ENCODE peak calls at places on chromosomes 2 and 18, in seven cellular contexts. Y is tibial artery, D is ovary, A is A549, R is psoas muscle, W is HepG2, T is body of pancreas. K is an unnamed sample.

GRCh38 chr2:186309901-186310300 is 176.2 kb upstream of the ZC3H15 start:
- DNase-seq in Y (no peak), D (no peak), A (no peak), R (no peak), W (no peak), T (peak), K (no peak)

GRCh38 chr2:132701810-132702209 is 31.8 kb upstream of the LYPD1 start:
- DNase-seq in Y (no peak), D (no peak), A (no peak), R (no peak), W (no peak), T (no peak), K (no peak)

GRCh38 chr2:225668606-225669266 is 269.2 kb downstream of the NYAP2 start:
- DNase-seq in Y (no peak), D (no peak), A (peak), R (no peak), W (peak), T (peak), K (peak)

GRCh38 chr18:63763831-63764600 is 11.2 kb upstream of the SERPINB7 start:
- DNase-seq in Y (no peak), D (no peak), A (no peak), R (no peak), W (no peak), T (no peak), K (no peak)

GRCh38 chr18:69399253-69399652 is 1.4 kb upstream of the DOK6 start:
- DNase-seq in Y (no peak), D (no peak), A (no peak), R (no peak), W (no peak), T (no peak), K (no peak)

GRCh38 chr2:231364961-231365810 is 30.3 kb upstream of the B3GNT7 start:
- DNase-seq in Y (peak), D (no peak), A (peak), R (no peak), W (peak), T (no peak), K (peak)

GRCh38 chr2:240961878-240962277 is 36.5 kb upstream of the SNED1 start:
- DNase-seq in Y (no peak), D (no peak), A (no peak), R (no peak), W (no peak), T (no peak), K (no peak)

GRCh38 chr2:147937744-147938349 is 82.7 kb downstream of the ORC4 start:
- DNase-seq in Y (no peak), D (no peak), A (peak), R (no peak), W (peak), T (no peak), K (peak)

GRCh38 chr2:214543386-214543955 is 132.6 kb downstream of the VWC2L start:
- DNase-seq in Y (no peak), D (no peak), A (no peak), R (no peak), W (no peak), T (no peak), K (no peak)

GRCh38 chr2:119252186-119253113 is 28.8 kb downstream of the STEAP3 start:
- DNase-seq in Y (no peak), D (no peak), A (peak), R (no peak), W (no peak), T (no peak), K (no peak)

GRCh38 chr18:36348971-36349417 is 51.5 kb downstream of the FHOD3 start:
- DNase-seq in Y (peak), D (no peak), A (no peak), R (peak), W (no peak), T (no peak), K (no peak)

GRCh38 chr2:227297052-227297451 is 28.0 kb upstream of the MFF start:
- DNase-seq in Y (no peak), D (no peak), A (no peak), R (no peak), W (no peak), T (no peak), K (peak)

GRCh38 chr2:100202567-100202966 is 60.2 kb upstream of the AFF3 start:
- DNase-seq in Y (no peak), D (no peak), A (no peak), R (no peak), W (no peak), T (no peak), K (no peak)

GRCh38 chr2:235544687-235544965 is 50.8 kb downstream of the AGAP1 start:
- DNase-seq in Y (no peak), D (no peak), A (no peak), R (no peak), W (no peak), T (no peak), K (no peak)

GRCh38 chr2:203936949-203937348 is 386 bp downstream of the ICOS start:
- DNase-seq in Y (no peak), D (no peak), A (no peak), R (no peak), W (no peak), T (no peak), K (no peak)

GRCh38 chr2:70768585-70769085 is 635 bp upstream of the ADD2 start:
- DNase-seq in Y (no peak), D (no peak), A (no peak), R (no peak), W (no peak), T (no peak), K (no peak)

GRCh38 chr2:234110219-234110618 is 59.7 kb downstream of the SPP2 start:
- DNase-seq in Y (no peak), D (no peak), A (no peak), R (no peak), W (no peak), T (no peak), K (no peak)

GRCh38 chr2:188684795-188685194 is 289.4 kb upstream of the COL3A1 start:
- DNase-seq in Y (no peak), D (no peak), A (no peak), R (no peak), W (no peak), T (no peak), K (no peak)

GRCh38 chr2:240157147-240157470 is 16.7 kb upstream of the OTOS start:
- DNase-seq in Y (no peak), D (no peak), A (no peak), R (peak), W (no peak), T (no peak), K (no peak)

GRCh38 chr2:164009801-164010337 is 274.1 kb upstream of the FIGN start:
- DNase-seq in Y (no peak), D (no peak), A (no peak), R (no peak), W (no peak), T (no peak), K (no peak)

GRCh38 chr2:25250331-25251031 is 82.1 kb upstream of the POMC start:
- DNase-seq in Y (no peak), D (no peak), A (no peak), R (no peak), W (no peak), T (no peak), K (no peak)

GRCh38 chr2:1509271-1509995 is 96.2 kb downstream of the TPO start:
- DNase-seq in Y (peak), D (no peak), A (no peak), R (no peak), W (no peak), T (no peak), K (no peak)

GRCh38 chr2:39913648-39914456 is 134.8 kb upstream of the THUMPD2 start:
- DNase-seq in Y (no peak), D (no peak), A (peak), R (no peak), W (peak), T (peak), K (peak)

GRCh38 chr2:9692392-9693137 is 61.8 kb upstream of the YWHAQ start:
- DNase-seq in Y (no peak), D (no peak), A (no peak), R (peak), W (no peak), T (no peak), K (no peak)

GRCh38 chr2:47218066-47218581 is 63.0 kb upstream of the STPG4 start:
- DNase-seq in Y (peak), D (no peak), A (no peak), R (no peak), W (no peak), T (no peak), K (peak)

GRCh38 chr2:217757108-217757463 is 245.7 kb downstream of the TNS1 start:
- DNase-seq in Y (no peak), D (no peak), A (no peak), R (no peak), W (no peak), T (no peak), K (no peak)

GRCh38 chr2:219630770-219631405 is 3.5 kb downstream of the SLC4A3 start:
- DNase-seq in Y (peak), D (peak), A (no peak), R (peak), W (no peak), T (no peak), K (no peak)

GRCh38 chr2:42054657-42055430 is 7.0 kb downstream of the PKDCC start:
- DNase-seq in Y (no peak), D (no peak), A (no peak), R (no peak), W (peak), T (no peak), K (peak)

GRCh38 chr2:238488347-238488826 is 61.7 kb downstream of the ASB1 start:
- DNase-seq in Y (no peak), D (no peak), A (no peak), R (peak), W (no peak), T (no peak), K (no peak)
- H3K4me3 ChIP-seq in Y (no peak), D (no peak), A (no peak), R (no peak), W (no peak), T (no peak), K (no peak)

GRCh38 chr2:86580560-86580959 is 17.3 kb upstream of the CHMP3 start:
- DNase-seq in Y (no peak), D (no peak), A (no peak), R (no peak), W (no peak), T (no peak), K (no peak)
- H3K27ac ChIP-seq in Y (no peak), D (no peak), A (no peak), R (no peak), W (no peak), T (no peak), K (no peak)

GRCh38 chr2:45781464-45781811 is 130.0 kb downstream of the PRKCE start:
- DNase-seq in Y (peak), D (no peak), A (no peak), R (no peak), W (no peak), T (no peak), K (no peak)

GRCh38 chr2:45777996-45778719 is 126.7 kb downstream of the PRKCE start:
- DNase-seq in Y (no peak), D (no peak), A (no peak), R (no peak), W (no peak), T (no peak), K (no peak)

GRCh38 chr2:45780541-45781463 is 129.3 kb downstream of the PRKCE start:
- DNase-seq in Y (no peak), D (no peak), A (no peak), R (no peak), W (no peak), T (no peak), K (no peak)

GRCh38 chr2:45776160-45776955 is 124.9 kb downstream of the PRKCE start:
- DNase-seq in Y (no peak), D (no peak), A (no peak), R (no peak), W (no peak), T (no peak), K (no peak)

GRCh38 chr2:45778720-45779171 is 127.3 kb downstream of the PRKCE start:
- DNase-seq in Y (no peak), D (peak), A (peak), R (peak), W (peak), T (peak), K (peak)
- H3K4me3 ChIP-seq in Y (no peak), D (no peak), A (no peak), R (no peak), W (peak), T (no peak), K (no peak)

GRCh38 chr18:62711781-62712180 is 3.6 kb upstream of the PHLPP1 start:
- DNase-seq in Y (no peak), D (no peak), A (no peak), R (no peak), W (no peak), T (no peak), K (no peak)
- H3K27ac ChIP-seq in Y (no peak), D (no peak), A (no peak), R (no peak), W (no peak), T (no peak), K (no peak)

DNA sequence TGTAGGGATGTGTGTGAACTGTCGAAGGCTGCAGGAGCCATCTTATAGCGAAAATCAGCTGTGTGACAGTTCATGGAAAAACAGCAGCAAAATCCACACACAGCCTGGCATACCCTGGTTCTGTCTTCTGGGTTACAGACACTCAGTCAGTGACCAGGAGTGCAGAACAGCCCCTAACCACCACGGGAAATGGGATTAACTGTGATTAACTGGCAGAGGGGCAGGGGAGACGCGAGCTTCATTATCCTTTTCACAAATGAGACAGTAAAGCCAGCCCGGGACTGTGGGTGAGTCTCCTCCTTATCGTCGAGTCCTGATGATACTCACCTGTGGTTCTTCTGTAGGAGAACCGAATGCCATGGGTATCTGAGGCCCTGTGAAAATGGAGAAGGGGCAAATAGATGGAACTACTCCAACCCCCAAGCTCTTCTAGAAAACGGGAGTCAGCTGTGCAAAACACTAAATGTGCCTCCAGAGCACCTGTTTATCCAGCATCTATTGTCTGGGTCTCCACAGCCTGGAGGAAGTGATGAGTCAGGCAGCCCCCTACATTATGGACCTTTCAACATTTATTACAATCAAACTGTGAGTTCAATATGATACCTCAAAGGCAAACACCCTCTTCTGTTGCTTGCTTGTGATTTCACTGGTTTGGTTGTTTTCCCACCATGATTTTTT is 9.9 kb upstream of the LRRFIP1 start:
- DNase-seq in Y (no peak), D (no peak), A (no peak), R (no peak), W (no peak), T (no peak), K (no peak)
- H3K4me3 ChIP-seq in Y (no peak), D (no peak), A (no peak), R (no peak), W (no peak), T (no peak), K (no peak)

DNA sequence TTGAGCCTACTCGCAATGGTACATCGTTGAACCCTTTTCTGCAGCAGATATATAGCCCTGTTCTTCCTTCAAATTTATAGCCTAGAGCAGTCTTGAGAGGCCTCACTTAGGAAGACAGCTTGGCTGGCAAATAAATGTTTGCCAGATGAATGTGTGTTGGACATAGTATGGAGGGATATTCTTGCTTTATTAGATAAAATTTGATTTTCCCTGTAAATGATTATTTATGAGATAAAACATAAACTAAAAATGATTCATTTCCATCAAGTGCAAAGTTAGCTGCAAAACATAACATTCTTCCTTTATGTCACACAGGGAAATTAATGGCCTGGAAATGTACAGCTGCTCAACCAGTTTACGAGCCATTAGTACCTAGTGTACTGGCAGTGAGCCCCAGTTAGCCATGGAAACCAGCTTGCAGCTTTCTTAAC is 82.5 kb downstream of the LIMS1 start:
- DNase-seq in Y (no peak), D (no peak), A (no peak), R (no peak), W (no peak), T (peak), K (no peak)
- H3K27ac ChIP-seq in Y (no peak), D (no peak), A (peak), R (no peak), W (no peak), T (peak), K (no peak)

GRCh38 chr2:160590664-160591063 is 97.1 kb upstream of the RBMS1 start:
- DNase-seq in Y (no peak), D (no peak), A (no peak), R (no peak), W (peak), T (no peak), K (no peak)
- H3K4me3 ChIP-seq in Y (no peak), D (no peak), A (no peak), R (no peak), W (no peak), T (no peak), K (no peak)